ENCODE peak calls at places on chromosomes 1 and 21, in seven cellular contexts. L, M, O, P, R, N and K are unnamed samples.

GRCh38 chr1:230094746-230095145 is 27.7 kb downstream of the GALNT2 start:
- DNase-seq in O (no peak), R (no peak), N (no peak), M (no peak), L (no peak), P (no peak), K (no peak)

GRCh38 chr1:9724706-9725476 is 73.4 kb downstream of the PIK3CD start:
- DNase-seq in M (no peak), P (peak), N (no peak), R (peak), L (peak), O (peak), K (peak)

GRCh38 chr1:33358771-33359503 is 38.0 kb upstream of the A3GALT2 start:
- DNase-seq in P (no peak), N (no peak), M (no peak), O (no peak), R (no peak), L (no peak), K (no peak)

GRCh38 chr1:150387200-150387599 is 23.3 kb downstream of the RPRD2 start:
- DNase-seq in L (no peak), O (no peak), R (no peak), P (no peak), N (no peak), M (peak), K (no peak)

GRCh38 chr21:33451634-33452071 is 28.1 kb downstream of the TMEM50B start:
- DNase-seq in L (no peak), P (no peak), N (no peak), O (no peak), M (no peak), R (no peak), K (no peak)

GRCh38 chr1:232561381-232561780 is 68.6 kb downstream of the SIPA1L2 start:
- DNase-seq in N (no peak), O (no peak), M (no peak), R (no peak), P (no peak), L (no peak), K (no peak)

GRCh38 chr1:65527211-65527610 is 106.7 kb downstream of the LEPR start:
- DNase-seq in N (no peak), P (no peak), L (peak), O (no peak), R (no peak), M (no peak), K (peak)

GRCh38 chr1:81547261-81547911 is 253.3 kb upstream of the ADGRL2 start:
- DNase-seq in M (no peak), O (no peak), R (no peak), P (peak), L (no peak), N (no peak), K (peak)

GRCh38 chr1:227897704-227898438 is 49.9 kb downstream of the WNT9A start:
- DNase-seq in P (no peak), O (no peak), M (no peak), R (no peak), L (no peak), N (peak), K (no peak)

GRCh38 chr1:181117648-181118449 is 29.3 kb downstream of the IER5 start:
- DNase-seq in M (no peak), R (peak), P (no peak), N (no peak), L (peak), O (no peak), K (no peak)

GRCh38 chr1:222240536-222241181 is 307.2 kb downstream of the HHIPL2 start:
- DNase-seq in L (peak), M (no peak), O (no peak), N (no peak), P (no peak), R (no peak), K (peak)

GRCh38 chr1:199574949-199575348 is 452.6 kb upstream of the NR5A2 start:
- DNase-seq in O (no peak), L (peak), N (no peak), P (no peak), M (no peak), R (no peak), K (no peak)

GRCh38 chr1:26677306-26678115 is 18.3 kb upstream of the ARID1A start:
- DNase-seq in R (peak), P (peak), O (no peak), L (peak), N (peak), M (peak), K (peak)

GRCh38 chr1:174740248-174740990 is 259.3 kb upstream of the CACYBP start:
- DNase-seq in N (no peak), R (no peak), M (no peak), L (no peak), P (peak), O (no peak), K (no peak)

GRCh38 chr1:154955039-154955717 is 721 bp downstream of the PBXIP1 start:
- DNase-seq in M (no peak), L (peak), N (no peak), O (peak), R (no peak), P (no peak), K (no peak)

GRCh38 chr1:18011703-18012102 is 95.9 kb upstream of the IGSF21 start:
- DNase-seq in N (no peak), L (no peak), R (no peak), P (no peak), M (no peak), O (no peak), K (no peak)

GRCh38 chr1:106975944-106976343 is 80.5 kb upstream of the PRMT6 start:
- DNase-seq in O (no peak), R (no peak), L (no peak), M (no peak), N (no peak), P (peak), K (no peak)